ENCODE peak calls at places on chromosomes 4 and X, in ten cellular contexts. O, I, D, K, L, H, T, V, R and U are unnamed samples.

GRCh38 chr4:27514711-27515110 is 654.1 kb downstream of the STIM2 start:
- DNase-seq in O (no peak), I (no peak), D (no peak), K (no peak), L (no peak), H (no peak), T (no peak), V (no peak), R (no peak), U (no peak)

GRCh38 chr4:38160487-38161207 is 200.4 kb downstream of the PTTG2 start:
- DNase-seq in O (peak), I (peak), D (no peak), K (peak), L (peak), H (no peak), T (no peak), V (no peak), R (no peak), U (peak)

GRCh38 chr4:183118585-183118984 is 19.5 kb downstream of the WWC2 start:
- DNase-seq in O (peak), I (peak), D (no peak), K (peak), L (peak), H (no peak), T (no peak), V (no peak), R (no peak), U (peak)

GRCh38 chr4:76989391-76990061 is 40.0 kb downstream of the SEPTIN11 start:
- DNase-seq in O (no peak), I (no peak), D (no peak), K (no peak), L (no peak), H (no peak), T (no peak), V (no peak), R (no peak), U (no peak)

GRCh38 chrX:150482537-150483217 is 85.7 kb upstream of the MTM1 start:
- DNase-seq in O (peak), I (peak), D (no peak), K (peak), L (peak), H (no peak), T (no peak), V (no peak), R (no peak), U (no peak)

GRCh38 chr4:157739237-157739636 is 433.6 kb downstream of the GASK1B start:
- DNase-seq in O (peak), I (no peak), D (no peak), K (no peak), L (peak), H (no peak), T (no peak), V (no peak), R (no peak), U (no peak)

GRCh38 chr4:139509727-139510410 is 46.1 kb downstream of the SETD7 start:
- DNase-seq in O (no peak), I (no peak), D (peak), K (no peak), L (no peak), H (no peak), T (no peak), V (no peak), R (peak), U (no peak)

GRCh38 chr4:2255501-2256155 is 6.3 kb downstream of the MXD4 start:
- DNase-seq in O (no peak), I (peak), D (peak), K (no peak), L (no peak), H (no peak), T (no peak), V (peak), R (peak), U (no peak)

GRCh38 chr4:27861381-27861787 is 1000.7 kb downstream of the STIM2 start:
- DNase-seq in O (peak), I (no peak), D (peak), K (no peak), L (no peak), H (peak), T (no peak), V (no peak), R (peak), U (no peak)

GRCh38 chr4:74441744-74442143 is 3.2 kb upstream of the AREG start:
- DNase-seq in O (no peak), I (no peak), D (no peak), K (no peak), L (no peak), H (no peak), T (no peak), V (no peak), R (no peak), U (no peak)

GRCh38 chr4:153418114-153418513 is 48.0 kb upstream of the TMEM131L start:
- DNase-seq in O (no peak), I (no peak), D (no peak), K (no peak), L (no peak), H (no peak), T (no peak), V (no peak), R (no peak), U (no peak)

GRCh38 chr4:2395038-2395437 is 23.4 kb downstream of the ZFYVE28 start:
- DNase-seq in O (no peak), I (peak), D (no peak), K (no peak), L (no peak), H (no peak), T (no peak), V (no peak), R (no peak), U (no peak)

GRCh38 chr4:41215155-41215554 is 813 bp upstream of the APBB2 start:
- DNase-seq in O (no peak), I (no peak), D (no peak), K (no peak), L (no peak), H (no peak), T (no peak), V (no peak), R (no peak), U (no peak)

GRCh38 chr4:70624226-70624793 is 4.2 kb upstream of the ENAM start:
- DNase-seq in O (no peak), I (no peak), D (no peak), K (no peak), L (no peak), H (no peak), T (no peak), V (no peak), R (no peak), U (no peak)

GRCh38 chr4:163331629-163332360 is 601 bp downstream of the NPY1R start:
- DNase-seq in O (no peak), I (no peak), D (peak), K (no peak), L (no peak), H (peak), T (peak), V (no peak), R (no peak), U (no peak)

GRCh38 chrX:130125090-130125489 is 14.8 kb upstream of the ELF4 start:
- DNase-seq in O (no peak), I (no peak), D (no peak), K (no peak), L (no peak), H (no peak), T (no peak), V (no peak), R (peak), U (peak)

GRCh38 chrX:154750301-154751120 is at the start of gene GAB3:
- DNase-seq in O (no peak), I (no peak), D (peak), K (no peak), L (no peak), H (no peak), T (peak), V (no peak), R (peak), U (no peak)

GRCh38 chr4:151417164-151417571 is 8.2 kb downstream of the FHIP1A start:
- DNase-seq in O (no peak), I (no peak), D (no peak), K (no peak), L (no peak), H (no peak), T (no peak), V (no peak), R (no peak), U (no peak)

GRCh38 chr4:150037251-150037856 is 40.9 kb upstream of the DCLK2 start:
- DNase-seq in O (no peak), I (no peak), D (no peak), K (no peak), L (no peak), H (no peak), T (no peak), V (no peak), R (no peak), U (no peak)

GRCh38 chrX:71958281-71958675 is 47.6 kb downstream of the NHSL2 start:
- DNase-seq in O (no peak), I (no peak), D (no peak), K (no peak), L (no peak), H (peak), T (no peak), V (no peak), R (no peak), U (no peak)

GRCh38 chr4:55312491-55313101 is 33.4 kb upstream of the SRD5A3 start:
- DNase-seq in O (peak), I (no peak), D (no peak), K (peak), L (peak), H (peak), T (no peak), V (no peak), R (peak), U (peak)

GRCh38 chr4:10079256-10079655 is 37.3 kb downstream of the WDR1 start:
- DNase-seq in O (no peak), I (no peak), D (peak), K (no peak), L (no peak), H (no peak), T (no peak), V (peak), R (peak), U (no peak)

GRCh38 chr4:878796-879729 is 53.1 kb downstream of the GAK start:
- DNase-seq in O (no peak), I (no peak), D (no peak), K (no peak), L (no peak), H (no peak), T (no peak), V (no peak), R (no peak), U (no peak)

GRCh38 chr4:53015681-53016080 is 153.6 kb downstream of the RASL11B start:
- DNase-seq in O (peak), I (peak), D (no peak), K (no peak), L (no peak), H (peak), T (no peak), V (no peak), R (no peak), U (no peak)

GRCh38 chr4:133402616-133403015 is 253.5 kb downstream of the PCDH10 start:
- DNase-seq in O (peak), I (peak), D (no peak), K (no peak), L (peak), H (no peak), T (no peak), V (no peak), R (no peak), U (no peak)

GRCh38 chr4:3074846-3075651 is 568 bp downstream of the HTT start:
- DNase-seq in O (peak), I (peak), D (peak), K (no peak), L (no peak), H (peak), T (peak), V (no peak), R (peak), U (no peak)

DNA sequence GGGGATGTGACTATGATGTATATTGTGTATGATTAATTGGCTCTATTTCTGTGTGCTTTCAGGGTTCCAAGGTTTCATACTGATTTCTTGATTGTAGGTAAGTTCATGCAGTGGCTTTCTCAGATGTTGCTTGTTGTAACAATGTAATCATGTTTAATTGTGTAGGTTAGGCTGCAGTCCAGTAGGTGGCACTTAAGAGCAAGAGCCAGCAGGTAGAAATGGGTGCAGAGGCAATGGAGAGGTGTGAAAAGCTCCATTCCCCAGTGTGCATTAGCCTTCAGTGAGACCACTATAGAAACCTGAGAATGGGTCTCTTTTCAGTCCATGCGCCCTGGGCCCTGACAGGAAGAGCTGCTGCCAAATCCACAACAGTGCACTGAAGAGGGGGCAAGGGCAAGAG is 28.2 kb downstream of the DCAF12L2 start:
- DNase-seq in O (no peak), I (no peak), D (no peak), K (no peak), L (no peak), H (no peak), T (no peak), V (no peak), R (no peak), U (no peak)
- TF ChIP-seq CTCF in O (no peak), I (no peak), D (peak), K (no peak), L (peak), H (peak), T (peak), V (no peak), R (no peak), U (no peak)

DNA sequence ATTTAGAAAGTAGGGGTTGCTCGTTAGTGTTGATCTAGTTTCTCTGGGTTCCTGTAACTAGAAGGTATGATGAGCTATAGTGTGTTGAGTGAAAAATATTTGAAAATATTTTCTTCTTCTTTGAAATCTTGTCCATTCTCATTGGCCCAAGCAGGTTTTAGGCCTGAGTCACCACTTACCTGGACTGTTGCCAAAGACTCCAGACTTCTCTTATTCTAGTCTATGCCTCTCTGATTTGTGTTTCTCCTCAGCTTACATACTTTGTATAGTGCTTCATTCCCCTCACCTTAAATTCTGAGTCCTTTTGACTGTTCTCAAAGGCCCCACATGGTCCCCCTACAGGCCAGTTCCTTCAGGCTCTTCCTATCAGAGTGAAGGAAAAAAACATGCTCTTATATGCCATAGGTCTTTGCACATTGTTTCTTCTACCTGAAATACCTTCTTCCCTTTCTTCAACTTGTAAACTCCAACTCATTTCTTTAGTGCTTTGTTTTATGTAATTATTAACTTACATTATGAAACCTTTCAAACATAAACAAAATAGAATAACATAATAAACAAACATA is 258.2 kb downstream of the PPP1R2C start:
- DNase-seq in O (peak), I (peak), D (no peak), K (no peak), L (no peak), H (no peak), T (no peak), V (no peak), R (no peak), U (peak)
- TF ChIP-seq CTCF in O (peak), I (peak), D (no peak), K (peak), L (no peak), H (peak), T (peak), V (no peak), R (no peak), U (no peak)

GRCh38 chr4:148773313-148773712 is 331.1 kb upstream of the NR3C2 start:
- DNase-seq in O (no peak), I (no peak), D (no peak), K (no peak), L (no peak), H (no peak), T (no peak), V (no peak), R (no peak), U (no peak)

GRCh38 chr4:148764720-148765119 is 322.5 kb upstream of the NR3C2 start:
- DNase-seq in O (no peak), I (no peak), D (no peak), K (no peak), L (no peak), H (no peak), T (no peak), V (no peak), R (no peak), U (no peak)

GRCh38 chr4:148774134-148774533 is 331.9 kb upstream of the NR3C2 start:
- DNase-seq in O (no peak), I (no peak), D (no peak), K (no peak), L (no peak), H (no peak), T (no peak), V (no peak), R (no peak), U (no peak)

GRCh38 chr4:148770848-148771247 is 328.6 kb upstream of the NR3C2 start:
- DNase-seq in O (no peak), I (no peak), D (no peak), K (no peak), L (no peak), H (no peak), T (no peak), V (no peak), R (no peak), U (no peak)

DNA sequence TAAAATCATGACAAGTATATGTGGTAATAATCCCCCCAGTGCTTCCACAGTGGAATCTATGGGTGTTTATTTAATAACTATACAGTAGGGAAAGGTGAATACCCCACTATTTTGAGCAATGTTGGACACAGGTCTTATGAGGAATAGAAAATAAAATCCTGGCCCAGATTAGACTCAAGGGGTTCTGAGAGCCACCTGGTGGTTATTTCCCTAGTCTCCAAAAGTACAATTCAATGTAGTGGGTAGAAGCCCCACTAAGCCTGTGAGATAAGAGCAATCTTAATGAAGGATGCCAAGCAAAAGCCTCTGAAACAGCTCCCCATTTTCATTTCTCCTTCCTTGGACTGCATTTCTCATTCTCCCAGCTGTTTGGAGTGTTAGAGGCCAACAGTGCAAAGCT is 328.2 kb upstream of the NR3C2 start:
- DNase-seq in O (no peak), I (no peak), D (no peak), K (no peak), L (no peak), H (no peak), T (no peak), V (no peak), R (no peak), U (no peak)
- TF ChIP-seq CTCF in O (no peak), I (no peak), D (peak), K (no peak), L (no peak), H (no peak), T (no peak), V (no peak), R (no peak), U (no peak)

GRCh38 chrX:97685753-97686152 is 802.0 kb downstream of the RPA4 start:
- DNase-seq in O (peak), I (peak), D (no peak), K (no peak), L (no peak), H (no peak), T (no peak), V (no peak), R (no peak), U (no peak)
- TF ChIP-seq CTCF in O (peak), I (peak), D (peak), K (peak), L (peak), H (peak), T (peak), V (no peak), R (peak), U (peak)

DNA sequence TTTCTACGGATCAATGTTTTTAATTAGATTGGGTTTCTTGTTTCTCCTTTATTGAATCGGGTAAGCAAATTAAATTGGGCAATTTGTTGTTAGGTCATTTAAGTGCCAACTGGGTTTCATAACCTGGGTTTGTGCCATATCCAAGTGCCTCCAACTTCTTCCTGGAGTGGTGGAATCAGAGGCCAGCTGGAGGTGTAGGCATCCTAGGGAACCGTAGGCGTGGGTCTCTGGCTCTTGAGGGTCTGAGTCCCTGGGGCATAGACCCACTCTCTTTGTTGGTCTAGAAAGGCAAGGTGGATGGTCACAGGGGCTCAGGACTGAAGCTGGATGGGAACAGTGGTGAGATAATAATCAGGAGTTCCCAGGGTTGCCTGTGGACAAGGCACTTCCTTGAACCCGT is 18.3 kb downstream of the CNGA2 start:
- DNase-seq in O (no peak), I (no peak), D (no peak), K (no peak), L (no peak), H (no peak), T (no peak), V (no peak), R (no peak), U (no peak)
- TF ChIP-seq CTCF in O (no peak), I (no peak), D (no peak), K (no peak), L (no peak), H (no peak), T (no peak), V (no peak), R (no peak), U (no peak)